ENCODE peak calls at places on chromosomes 6 and 20, in ten cellular contexts. I, K, W, R, E, A, Q, Z, V and G are unnamed samples.

GRCh38 chr20:41204304-41205265 is 67.2 kb downstream of the PLCG1 start:
- DNase-seq in I (no peak), K (no peak), W (no peak), R (no peak), E (no peak), A (no peak), Q (no peak), Z (no peak), V (no peak), G (peak)

GRCh38 chr6:53547815-53548496 is 3.1 kb upstream of the GCLC start:
- DNase-seq in I (peak), K (peak), W (peak), R (peak), E (peak), A (peak), Q (peak), Z (peak), V (peak), G (peak)

GRCh38 chr20:61950631-61951010 is 115.1 kb downstream of the TAF4 start:
- DNase-seq in I (no peak), K (no peak), W (no peak), R (peak), E (no peak), A (no peak), Q (no peak), Z (no peak), V (no peak), G (no peak)

GRCh38 chr20:44204156-44204831 is 6.3 kb downstream of the OSER1 start:
- DNase-seq in I (no peak), K (peak), W (no peak), R (no peak), E (peak), A (peak), Q (peak), Z (peak), V (peak), G (no peak)

GRCh38 chr6:142868917-142869316 is 76.1 kb downstream of the HIVEP2 start:
- DNase-seq in I (no peak), K (no peak), W (no peak), R (no peak), E (peak), A (no peak), Q (no peak), Z (no peak), V (no peak), G (no peak)

GRCh38 chr6:109008537-109008950 is 86.1 kb downstream of the SESN1 start:
- DNase-seq in I (no peak), K (no peak), W (no peak), R (no peak), E (no peak), A (peak), Q (peak), Z (no peak), V (no peak), G (no peak)

GRCh38 chr6:70371454-70372105 is 41.7 kb upstream of the FAM135A start:
- DNase-seq in I (no peak), K (peak), W (no peak), R (no peak), E (peak), A (peak), Q (peak), Z (peak), V (peak), G (no peak)

GRCh38 chr20:47735412-47736400 is 49.6 kb downstream of the SULF2 start:
- DNase-seq in I (no peak), K (no peak), W (peak), R (peak), E (peak), A (peak), Q (no peak), Z (no peak), V (no peak), G (no peak)

GRCh38 chr6:89385156-89385667 is 26.9 kb downstream of the RRAGD start:
- DNase-seq in I (no peak), K (peak), W (no peak), R (no peak), E (peak), A (no peak), Q (no peak), Z (no peak), V (peak), G (no peak)

GRCh38 chr20:10368702-10369041 is 65.3 kb downstream of the MKKS start:
- DNase-seq in I (no peak), K (no peak), W (no peak), R (no peak), E (no peak), A (no peak), Q (no peak), Z (no peak), V (no peak), G (no peak)

GRCh38 chr6:9783567-9783966 is 631.3 kb downstream of the TFAP2A start:
- DNase-seq in I (no peak), K (no peak), W (no peak), R (no peak), E (peak), A (no peak), Q (no peak), Z (no peak), V (no peak), G (no peak)

GRCh38 chr6:154974485-154975149 is 20.5 kb upstream of the TIAM2 start:
- DNase-seq in I (peak), K (no peak), W (no peak), R (no peak), E (no peak), A (no peak), Q (no peak), Z (no peak), V (no peak), G (no peak)

GRCh38 chr6:111552241-111552744 is 53.4 kb downstream of the TRAF3IP2 start:
- DNase-seq in I (peak), K (peak), W (peak), R (peak), E (peak), A (peak), Q (peak), Z (peak), V (peak), G (peak)

GRCh38 chr20:50281831-50282591 is 91.4 kb downstream of the CEBPB start:
- DNase-seq in I (peak), K (no peak), W (no peak), R (peak), E (no peak), A (no peak), Q (no peak), Z (no peak), V (no peak), G (no peak)

GRCh38 chr6:159680104-159680503 is 12.9 kb downstream of the SOD2 start:
- DNase-seq in I (no peak), K (no peak), W (no peak), R (no peak), E (no peak), A (no peak), Q (peak), Z (no peak), V (no peak), G (no peak)

GRCh38 chr6:159157431-159157830 is 11.8 kb upstream of the FNDC1 start:
- DNase-seq in I (no peak), K (no peak), W (no peak), R (no peak), E (no peak), A (no peak), Q (no peak), Z (no peak), V (no peak), G (no peak)

GRCh38 chr6:159110013-159110412 is 59.2 kb upstream of the FNDC1 start:
- DNase-seq in I (peak), K (peak), W (no peak), R (no peak), E (peak), A (peak), Q (peak), Z (peak), V (peak), G (peak)

GRCh38 chr20:63700199-63701050 is 4.0 kb downstream of the TNFRSF6B start:
- DNase-seq in I (no peak), K (no peak), W (no peak), R (peak), E (no peak), A (no peak), Q (no peak), Z (no peak), V (no peak), G (peak)

GRCh38 chr20:49037962-49038387 is 8.1 kb upstream of the CSE1L start:
- DNase-seq in I (peak), K (no peak), W (no peak), R (no peak), E (peak), A (no peak), Q (no peak), Z (no peak), V (no peak), G (no peak)

GRCh38 chr20:42024653-42025052 is 406.5 kb upstream of the CHD6 start:
- DNase-seq in I (peak), K (no peak), W (no peak), R (no peak), E (peak), A (no peak), Q (no peak), Z (no peak), V (no peak), G (no peak)

GRCh38 chr20:55160022-55160421 is 684.6 kb downstream of the DOK5 start:
- DNase-seq in I (no peak), K (peak), W (no peak), R (no peak), E (no peak), A (peak), Q (no peak), Z (peak), V (peak), G (no peak)

GRCh38 chr6:37705239-37706051 is 7.8 kb upstream of the MDGA1 start:
- DNase-seq in I (peak), K (peak), W (peak), R (peak), E (peak), A (peak), Q (peak), Z (no peak), V (peak), G (peak)

GRCh38 chr6:164106345-164106769 is 691.8 kb downstream of the QKI start:
- DNase-seq in I (peak), K (no peak), W (no peak), R (no peak), E (peak), A (no peak), Q (no peak), Z (no peak), V (no peak), G (peak)

GRCh38 chr6:90947184-90948064 is 360.6 kb upstream of the MAP3K7 start:
- DNase-seq in I (no peak), K (no peak), W (no peak), R (peak), E (no peak), A (no peak), Q (no peak), Z (no peak), V (no peak), G (no peak)

GRCh38 chr6:83431545-83432165 is 804 bp upstream of the ME1 start:
- DNase-seq in I (no peak), K (peak), W (no peak), R (no peak), E (no peak), A (no peak), Q (no peak), Z (no peak), V (peak), G (no peak)

GRCh38 chr20:51340451-51340840 is 202.1 kb downstream of the NFATC2 start:
- DNase-seq in I (no peak), K (no peak), W (no peak), R (no peak), E (no peak), A (no peak), Q (no peak), Z (no peak), V (no peak), G (no peak)

GRCh38 chr20:17023036-17023435 is 203.8 kb upstream of the PCSK2 start:
- DNase-seq in I (no peak), K (no peak), W (no peak), R (no peak), E (no peak), A (no peak), Q (no peak), Z (no peak), V (no peak), G (no peak)

GRCh38 chr6:47700051-47700450 is 1.7 kb downstream of the ADGRF4 start:
- DNase-seq in I (no peak), K (peak), W (no peak), R (no peak), E (peak), A (peak), Q (peak), Z (no peak), V (peak), G (no peak)

GRCh38 chr20:35146299-35146921 is 726 bp downstream of the EDEM2 start:
- DNase-seq in I (peak), K (no peak), W (no peak), R (peak), E (no peak), A (no peak), Q (no peak), Z (no peak), V (peak), G (peak)

GRCh38 chr6:32087574-32088486 is 21.3 kb downstream of the TNXB start:
- DNase-seq in I (peak), K (peak), W (peak), R (peak), E (peak), A (peak), Q (peak), Z (no peak), V (peak), G (peak)

GRCh38 chr6:169650241-169650958 is 51.4 kb downstream of the WDR27 start:
- DNase-seq in I (no peak), K (no peak), W (no peak), R (no peak), E (no peak), A (no peak), Q (no peak), Z (no peak), V (no peak), G (no peak)

GRCh38 chr20:63558804-63559484 is 5.0 kb downstream of the FNDC11 start:
- DNase-seq in I (no peak), K (no peak), W (no peak), R (no peak), E (no peak), A (no peak), Q (no peak), Z (no peak), V (no peak), G (no peak)

GRCh38 chr6:101114703-101115102 is 233.6 kb upstream of the ASCC3 start:
- DNase-seq in I (no peak), K (peak), W (no peak), R (no peak), E (peak), A (peak), Q (peak), Z (no peak), V (peak), G (peak)

GRCh38 chr20:11159728-11160127 is 485.9 kb upstream of the JAG1 start:
- DNase-seq in I (no peak), K (no peak), W (no peak), R (no peak), E (peak), A (peak), Q (peak), Z (peak), V (peak), G (no peak)

GRCh38 chr20:46552460-46553420 is 2.3 kb upstream of the OCSTAMP start:
- DNase-seq in I (no peak), K (no peak), W (no peak), R (no peak), E (no peak), A (no peak), Q (no peak), Z (no peak), V (no peak), G (no peak)

GRCh38 chr6:151670116-151670515 is 137.4 kb upstream of the ESR1 start:
- DNase-seq in I (no peak), K (no peak), W (no peak), R (no peak), E (no peak), A (no peak), Q (no peak), Z (no peak), V (no peak), G (no peak)

GRCh38 chr6:163943647-163944395 is 529.3 kb downstream of the QKI start:
- DNase-seq in I (peak), K (no peak), W (no peak), R (no peak), E (peak), A (peak), Q (no peak), Z (no peak), V (no peak), G (no peak)

GRCh38 chr6:69868961-69869360 is 2.6 kb downstream of the COL19A1 start:
- DNase-seq in I (no peak), K (no peak), W (no peak), R (no peak), E (no peak), A (no peak), Q (no peak), Z (no peak), V (no peak), G (no peak)

GRCh38 chr6:41801380-41801779 is 13.9 kb downstream of the TOMM6 start:
- DNase-seq in I (peak), K (peak), W (no peak), R (no peak), E (peak), A (peak), Q (peak), Z (no peak), V (no peak), G (no peak)
- TF ChIP-seq CTCF in I (peak), K (peak), W (no peak), R (peak), E (peak), A (peak), Q (peak), Z (peak), V (peak), G (peak)

DNA sequence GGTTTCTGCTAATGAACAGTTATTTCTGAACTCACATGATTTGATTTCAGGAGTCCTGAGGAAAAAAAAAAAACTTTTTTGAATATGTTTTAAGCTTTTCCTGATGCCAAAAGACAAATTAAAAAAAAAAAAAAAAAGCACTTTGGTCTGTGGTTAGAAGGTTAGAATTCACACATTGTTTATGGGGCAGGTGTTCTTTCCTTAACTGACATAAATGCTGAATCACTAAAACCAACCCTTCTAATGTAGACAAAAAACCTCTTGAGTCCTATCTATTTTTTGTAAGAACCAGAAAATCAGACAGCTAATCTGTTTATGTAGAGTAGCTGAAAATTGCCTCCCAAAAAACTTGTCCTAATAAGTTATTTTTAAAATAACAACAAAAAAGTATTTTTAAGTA is 20.4 kb downstream of the THEMIS start:
- DNase-seq in I (no peak), K (no peak), W (no peak), R (no peak), E (no peak), A (no peak), Q (no peak), Z (no peak), V (peak), G (no peak)
- TF ChIP-seq CTCF in I (no peak), K (no peak), W (no peak), R (no peak), E (no peak), A (no peak), Q (no peak), Z (no peak), V (no peak), G (no peak)

DNA sequence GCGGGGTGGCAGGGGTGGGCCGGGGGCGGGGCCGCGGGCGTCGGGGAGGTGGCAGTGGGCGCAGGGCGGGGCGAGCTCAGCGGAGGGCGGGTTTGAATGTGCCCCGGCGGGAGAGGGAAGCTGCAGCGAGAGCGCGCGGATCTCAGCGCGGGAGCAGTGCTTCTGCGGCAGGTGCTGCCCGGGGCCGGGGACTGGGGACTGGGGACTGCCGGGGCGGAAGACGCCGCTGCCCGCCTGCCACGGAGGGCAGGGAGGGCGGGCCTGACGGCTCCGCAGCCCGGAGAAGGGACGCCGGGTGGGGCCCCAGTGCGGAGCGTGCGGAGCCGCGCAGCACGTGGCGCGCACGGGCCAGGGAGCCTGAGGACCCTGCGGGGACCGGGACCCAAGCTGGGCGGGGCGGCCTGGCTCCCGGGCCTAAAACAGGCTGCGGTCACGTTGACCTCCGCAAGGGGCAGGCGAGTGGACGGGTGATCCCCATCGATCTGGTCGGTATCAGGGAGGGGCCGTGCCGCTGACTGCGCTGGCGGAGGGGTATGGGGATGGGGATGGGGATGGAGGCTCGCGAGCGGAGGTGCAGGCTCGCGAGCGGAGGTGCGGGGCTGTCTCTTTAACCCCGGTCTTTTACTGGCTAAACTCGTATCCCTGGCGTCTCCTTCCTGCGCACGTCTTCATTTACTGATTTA is at the start of gene SLC29A1:
- DNase-seq in I (peak), K (no peak), W (peak), R (peak), E (peak), A (no peak), Q (peak), Z (no peak), V (peak), G (peak)
- TF ChIP-seq CTCF in I (peak), K (no peak), W (no peak), R (no peak), E (no peak), A (peak), Q (peak), Z (peak), V (peak), G (no peak)

GRCh38 chr6:106974337-106974998 is at the start of gene CD24:
- DNase-seq in I (peak), K (no peak), W (no peak), R (peak), E (no peak), A (no peak), Q (no peak), Z (no peak), V (peak), G (peak)

GRCh38 chr6:106975699-106976032 is 1.1 kb upstream of the CD24 start:
- DNase-seq in I (no peak), K (peak), W (no peak), R (no peak), E (no peak), A (no peak), Q (no peak), Z (no peak), V (peak), G (no peak)

GRCh38 chr6:106973841-106974336 is 640 bp downstream of the CD24 start:
- DNase-seq in I (peak), K (no peak), W (no peak), R (peak), E (no peak), A (no peak), Q (no peak), Z (no peak), V (peak), G (peak)

GRCh38 chr6:106976270-106976669 is 1.7 kb upstream of the CD24 start:
- DNase-seq in I (no peak), K (no peak), W (no peak), R (no peak), E (no peak), A (no peak), Q (no peak), Z (no peak), V (no peak), G (no peak)

GRCh38 chr6:106974999-106975698 is 620 bp upstream of the CD24 start:
- DNase-seq in I (peak), K (no peak), W (no peak), R (peak), E (no peak), A (peak), Q (no peak), Z (no peak), V (peak), G (peak)
- TF ChIP-seq CTCF in I (peak), K (peak), W (no peak), R (peak), E (no peak), A (no peak), Q (peak), Z (no peak), V (peak), G (no peak)

GRCh38 chr20:32207626-32208498 is at the start of the genes PLAGL2 and POFUT1:
- DNase-seq in I (peak), K (peak), W (peak), R (peak), E (peak), A (peak), Q (peak), Z (peak), V (peak), G (peak)
- TF ChIP-seq CTCF in I (peak), K (peak), W (no peak), R (peak), E (no peak), A (peak), Q (peak), Z (peak), V (peak), G (no peak)